ENCODE peak calls at places on chromosomes 7 and 10, in seven cellular contexts. A is spleen, J is GM12878, M is sigmoid colon, X is HCT116, D is SK-N-SH, P is endothelial cell of umbilical vein. C is an unnamed sample.
A peak's percentile ranks its signal among the peaks of the same experiment; 100 is the strongest.

GRCh38 chr7:101953248-101953819 is 135.9 kb downstream of the CUX1 start:
- DNase-seq in A (no peak), J (peak; percentile 48), M (peak; percentile 94), X (peak; percentile 23), D (peak; percentile 81), P (no peak), C (no peak)

GRCh38 chr10:45547207-45547606 is 125.4 kb downstream of the ZFAND4 start:
- DNase-seq in A (no peak), J (no peak), M (no peak), X (no peak), D (no peak), P (no peak), C (no peak)

GRCh38 chr10:106224676-106225075 is 939.8 kb downstream of the SORCS1 start:
- DNase-seq in A (no peak), J (no peak), M (no peak), X (no peak), D (no peak), P (no peak), C (no peak)

GRCh38 chr7:95776561-95777185 is 4.3 kb downstream of the DYNC1I1 start:
- DNase-seq in A (no peak), J (no peak), M (no peak), X (no peak), D (no peak), P (no peak), C (no peak)

GRCh38 chr7:155618708-155619633 is 25.5 kb upstream of the RBM33 start:
- DNase-seq in A (peak; percentile 43), J (no peak), M (no peak), X (no peak), D (no peak), P (no peak), C (no peak)

GRCh38 chr10:46037107-46037900 is 6.9 kb upstream of the NCOA4 start:
- DNase-seq in A (no peak), J (no peak), M (no peak), X (no peak), D (no peak), P (no peak), C (no peak)

GRCh38 chr7:33418251-33418701 is 288.9 kb downstream of the BBS9 start:
- DNase-seq in A (no peak), J (no peak), M (no peak), X (no peak), D (no peak), P (no peak), C (no peak)

GRCh38 chr10:24238527-24239247 is 29.7 kb downstream of the KIAA1217 start:
- DNase-seq in A (no peak), J (no peak), M (no peak), X (no peak), D (no peak), P (no peak), C (no peak)

GRCh38 chr7:36301914-36302771 is 87.5 kb upstream of the ANLN start:
- DNase-seq in A (no peak), J (no peak), M (no peak), X (no peak), D (no peak), P (peak; percentile 4), C (peak; percentile 42)

GRCh38 chr10:27959093-27959715 is 39.7 kb downstream of the ODAD2 start:
- DNase-seq in A (no peak), J (no peak), M (no peak), X (no peak), D (no peak), P (no peak), C (no peak)

GRCh38 chr7:54814401-54814800 is 55.4 kb upstream of the SEC61G start:
- DNase-seq in A (no peak), J (no peak), M (no peak), X (no peak), D (no peak), P (no peak), C (no peak)

GRCh38 chr10:48289652-48290238 is 15.2 kb upstream of the FRMPD2 start:
- DNase-seq in A (no peak), J (no peak), M (no peak), X (peak; percentile 57), D (peak; percentile 73), P (peak; percentile 64), C (no peak)

GRCh38 chr10:96130326-96130758 is 245 bp downstream of the ZNF518A start:
- DNase-seq in A (peak; percentile 93), J (no peak), M (peak; percentile 78), X (no peak), D (peak; percentile 89), P (peak; percentile 77), C (no peak)

GRCh38 chr10:30639946-30640786 is 10.6 kb upstream of the LYZL2 start:
- DNase-seq in A (no peak), J (no peak), M (no peak), X (peak; percentile 61), D (peak; percentile 48), P (peak; percentile 86), C (no peak)

GRCh38 chr10:3782456-3783312 is 2.3 kb downstream of the KLF6 start:
- DNase-seq in A (peak; percentile 89), J (no peak), M (peak; percentile 91), X (no peak), D (peak; percentile 48), P (peak; percentile 95), C (no peak)

GRCh38 chr7:27154901-27155815 is 1.3 kb downstream of the HOXA7 start:
- DNase-seq in A (peak; percentile 74), J (no peak), M (peak; percentile 68), X (no peak), D (no peak), P (peak; percentile 72), C (no peak)

DNA sequence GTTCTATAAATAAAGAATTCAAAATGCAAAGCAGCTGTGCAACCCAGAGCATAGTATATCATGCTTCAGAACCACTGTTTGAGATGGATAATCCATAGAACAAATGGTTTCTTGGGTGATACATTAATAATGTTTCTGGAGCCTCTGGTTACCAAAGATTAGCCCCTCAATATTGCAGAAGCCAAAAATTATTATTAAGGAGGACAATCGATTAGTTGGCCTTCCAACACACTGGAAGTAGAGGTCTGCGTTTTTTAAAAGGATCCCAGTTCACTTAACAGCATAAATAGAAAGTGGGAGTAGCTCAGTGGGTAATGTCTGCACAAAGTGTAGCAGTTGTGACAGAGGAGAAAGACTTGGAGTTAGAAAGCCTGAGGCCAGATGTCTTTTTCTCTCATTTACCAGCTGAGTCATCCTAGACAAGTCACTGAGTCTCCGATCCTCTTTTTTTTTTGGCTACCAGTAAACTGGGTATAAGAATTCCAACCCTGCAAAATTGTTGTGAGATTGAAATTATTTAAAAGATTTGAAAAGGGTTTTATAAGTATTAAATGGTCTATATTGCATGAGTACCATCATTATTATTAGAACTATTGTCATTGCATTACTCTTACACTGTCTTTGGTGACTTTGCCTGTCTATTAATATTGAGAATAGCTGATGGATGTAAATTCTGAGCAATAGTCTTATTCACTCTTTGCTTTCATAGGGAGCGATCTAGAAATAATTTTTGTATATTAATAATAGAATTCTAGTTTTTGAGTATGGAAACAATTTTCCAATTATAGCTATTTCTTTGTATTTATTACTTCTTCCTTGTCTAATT is 73.8 kb downstream of the ARID5B start:
- DNase-seq in A (no peak), J (no peak), M (no peak), X (no peak), D (no peak), P (no peak), C (no peak)
- TF ChIP-seq POLR2AphosphoS5 in A (no peak), J (no peak), M (no peak), X (no peak), D (no peak), P (no peak), C (no peak)

GRCh38 chr7:153444591-153444990 is 607.6 kb upstream of the DPP6 start:
- DNase-seq in A (no peak), J (no peak), M (no peak), X (no peak), D (no peak), P (no peak), C (no peak)

GRCh38 chr7:153443031-153443430 is 609.2 kb upstream of the DPP6 start:
- DNase-seq in A (no peak), J (no peak), M (no peak), X (no peak), D (no peak), P (no peak), C (no peak)

GRCh38 chr7:153445641-153446040 is 606.6 kb upstream of the DPP6 start:
- DNase-seq in A (no peak), J (no peak), M (no peak), X (no peak), D (no peak), P (no peak), C (no peak)

GRCh38 chr7:153446490-153446889 is 605.7 kb upstream of the DPP6 start:
- DNase-seq in A (no peak), J (no peak), M (no peak), X (no peak), D (no peak), P (no peak), C (no peak)

GRCh38 chr7:153440781-153441180 is 611.4 kb upstream of the DPP6 start:
- DNase-seq in A (no peak), J (no peak), M (no peak), X (no peak), D (no peak), P (no peak), C (no peak)
- H3K9me3 ChIP-seq in A (no peaks in the 10 kb centered on the region), J (no peaks in the 10 kb centered on the region), M (no peaks in the 10 kb centered on the region), X (peaks cover 3% of the 10 kb centered on the region), D (no peaks in the 10 kb centered on the region), P (peaks cover 13% of the 10 kb centered on the region), C (no peaks in the 10 kb centered on the region)

DNA sequence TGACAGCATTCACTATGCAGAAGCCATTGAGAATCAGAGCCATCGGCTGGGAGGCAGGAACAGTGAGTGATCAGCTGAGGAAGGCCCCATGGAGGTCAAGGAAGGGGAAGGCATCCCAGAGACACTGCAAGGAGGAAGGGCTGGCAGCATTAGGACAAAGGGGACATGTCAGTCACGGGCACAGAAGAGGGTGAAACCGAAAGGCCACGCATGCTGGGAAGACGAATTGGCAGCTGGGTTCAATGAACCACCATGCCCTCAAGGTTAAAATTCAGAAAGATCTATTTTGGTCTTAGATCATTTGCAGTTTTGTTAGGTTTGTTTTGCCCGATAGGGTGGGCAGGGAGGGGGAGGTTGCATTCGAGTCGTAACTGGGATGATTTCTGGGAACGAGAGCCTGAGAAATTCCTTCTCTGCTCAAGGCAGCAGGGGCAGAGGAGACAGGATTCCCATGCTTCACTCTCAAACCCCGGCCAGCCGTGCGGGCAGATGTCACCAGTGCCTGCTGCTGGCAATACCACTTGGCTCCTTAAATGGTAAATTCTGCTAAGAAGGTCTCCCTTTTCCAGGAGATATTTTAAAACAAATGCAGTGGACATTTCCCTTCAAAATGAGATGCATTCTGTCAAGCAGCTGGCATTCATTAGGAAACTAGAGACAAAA is 57.7 kb downstream of the ASB13 start:
- DNase-seq in A (no peak), J (no peak), M (no peak), X (no peak), D (no peak), P (no peak), C (no peak)
- TF ChIP-seq POLR2AphosphoS5 in A (peak; percentile 13), J (no peak), M (no peak), X (no peak), D (no peak), P (no peak), C (no peak)

GRCh38 chr7:64313740-64314491 is at the start of gene ZNF736:
- DNase-seq in A (peak; percentile 94), J (peak; percentile 79), M (peak; percentile 95), X (no peak), D (peak; percentile 91), P (peak; percentile 66), C (peak; percentile 10)

GRCh38 chr7:64310426-64310825 is 3.3 kb upstream of the ZNF736 start:
- DNase-seq in A (no peak), J (no peak), M (no peak), X (no peak), D (no peak), P (no peak), C (no peak)

GRCh38 chr7:64312826-64313225 is 935 bp upstream of the ZNF736 start:
- DNase-seq in A (no peak), J (no peak), M (no peak), X (no peak), D (no peak), P (no peak), C (no peak)

GRCh38 chr7:64314493-64315020 is 796 bp downstream of the ZNF736 start:
- DNase-seq in A (peak; percentile 75), J (no peak), M (no peak), X (no peak), D (no peak), P (no peak), C (no peak)
- H3K9me3 ChIP-seq in A (peaks cover 4% of the 10 kb centered on the region), J (peaks cover 4% of the 10 kb centered on the region), M (no peaks in the 10 kb centered on the region), X (peaks cover 8% of the 10 kb centered on the region), D (peaks cover 12% of the 10 kb centered on the region), P (no peaks in the 10 kb centered on the region), C (no peaks in the 10 kb centered on the region)

C was measured in SK-N-MC.